ENCODE peak calls at places on chromosomes 2 and 18, in four cellular contexts. V is HepG2, Y is OCI-LY7, W is neural progenitor cell. J is an unnamed sample.

GRCh38 chr18:33804258-33804657 is 226.2 kb downstream of the ASXL3 start:
- DNase-seq in V (no peak), Y (no peak), W (no peak), J (no peak)

GRCh38 chr2:221318751-221319150 is 253.4 kb downstream of the EPHA4 start:
- DNase-seq in V (no peak), Y (no peak), W (no peak), J (no peak)

GRCh38 chr2:159715451-159715850 is 3.1 kb downstream of the MARCHF7 start:
- DNase-seq in V (no peak), Y (no peak), W (no peak), J (no peak)

GRCh38 chr2:238430781-238431180 is 4.1 kb downstream of the ASB1 start:
- DNase-seq in V (no peak), Y (no peak), W (no peak), J (no peak)

GRCh38 chr18:77985486-77985885 is 735.8 kb downstream of the GALR1 start:
- DNase-seq in V (no peak), Y (no peak), W (no peak), J (no peak)

GRCh38 chr2:151576080-151576479 is 158.2 kb downstream of the NEB start:
- DNase-seq in V (no peak), Y (no peak), W (no peak), J (no peak)

GRCh38 chr18:31486165-31486564 is 11.8 kb upstream of the DSG2 start:
- DNase-seq in V (no peak), Y (no peak), W (no peak), J (no peak)

GRCh38 chr18:34773378-34773777 is 63.3 kb downstream of the DTNA start:
- DNase-seq in V (no peak), Y (no peak), W (no peak), J (no peak)

GRCh38 chr2:43328157-43328556 is 101.8 kb upstream of the ZFP36L2 start:
- DNase-seq in V (no peak), Y (no peak), W (no peak), J (no peak)

GRCh38 chr2:161273038-161273760 is 35.0 kb upstream of the PSMD14 start:
- DNase-seq in V (peak; percentile 64), Y (peak; percentile 78), W (peak; percentile 83), J (peak; percentile 80)

GRCh38 chr2:146572598-146572997 is 1272.2 kb upstream of the ACVR2A start:
- DNase-seq in V (no peak), Y (no peak), W (no peak), J (no peak)

GRCh38 chr2:181892795-181893435 is 1.4 kb downstream of the ITPRID2 start:
- DNase-seq in V (peak; percentile 69), Y (no peak), W (no peak), J (no peak)

GRCh38 chr2:90069290-90069894 is 1377.9 kb downstream of the RPIA start:
- DNase-seq in V (peak; percentile 40), Y (peak; percentile 76), W (no peak), J (peak; percentile 22)

GRCh38 chr2:190979906-190980629 is 33.9 kb downstream of the STAT1 start:
- DNase-seq in V (no peak), Y (no peak), W (no peak), J (no peak)

GRCh38 chr2:94979406-94980375 is 45.8 kb upstream of the MAL start:
- DNase-seq in V (no peak), Y (no peak), W (no peak), J (no peak)

GRCh38 chr2:199336546-199336945 is 121.2 kb downstream of the SATB2 start:
- DNase-seq in V (no peak), Y (no peak), W (no peak), J (no peak)

GRCh38 chr2:116517936-116518335 is 1296.6 kb upstream of the DDX18 start:
- DNase-seq in V (no peak), Y (no peak), W (no peak), J (no peak)

GRCh38 chr2:221104391-221104811 is 467.7 kb downstream of the EPHA4 start:
- DNase-seq in V (no peak), Y (no peak), W (peak; percentile 36), J (peak; percentile 37)

GRCh38 chr2:239584986-239585385 is 184.2 kb upstream of the HDAC4 start:
- DNase-seq in V (no peak), Y (no peak), W (no peak), J (no peak)

GRCh38 chr2:138689705-138690104 is 90.5 kb downstream of the NXPH2 start:
- DNase-seq in V (no peak), Y (no peak), W (no peak), J (peak; percentile 33)

GRCh38 chr2:58896600-58896999 is 655.5 kb upstream of the FANCL start:
- DNase-seq in V (no peak), Y (no peak), W (no peak), J (no peak)

GRCh38 chr18:61606068-61606660 is 272.9 kb downstream of the CDH20 start:
- DNase-seq in V (no peak), Y (no peak), W (peak; percentile 94), J (no peak)

GRCh38 chr2:69465513-69466456 is 28.6 kb upstream of the NFU1 start:
- DNase-seq in V (no peak), Y (no peak), W (no peak), J (no peak)

GRCh38 chr2:178275600-178275999 is 81.3 kb downstream of the OSBPL6 start:
- DNase-seq in V (no peak), Y (no peak), W (no peak), J (no peak)

GRCh38 chr2:221675509-221675908 is 103.4 kb upstream of the EPHA4 start:
- DNase-seq in V (no peak), Y (no peak), W (no peak), J (no peak)

GRCh38 chr18:58218111-58218510 is 174.1 kb downstream of the NEDD4L start:
- DNase-seq in V (no peak), Y (no peak), W (no peak), J (no peak)

GRCh38 chr2:120894936-120895335 is 159.3 kb downstream of the GLI2 start:
- DNase-seq in V (no peak), Y (no peak), W (no peak), J (no peak)

GRCh38 chr2:120910069-120910468 is 174.4 kb downstream of the GLI2 start:
- DNase-seq in V (no peak), Y (no peak), W (no peak), J (no peak)

GRCh38 chr2:71558300-71559051 is 105.1 kb downstream of the DYSF start:
- DNase-seq in V (no peak), Y (no peak), W (no peak), J (no peak)

GRCh38 chr18:52667388-52667787 is 327.4 kb downstream of the DCC start:
- DNase-seq in V (no peak), Y (no peak), W (peak; percentile 21), J (no peak)

GRCh38 chr2:192218347-192218746 is 23.6 kb upstream of the TMEFF2 start:
- DNase-seq in V (no peak), Y (no peak), W (no peak), J (no peak)

GRCh38 chr2:109218087-109218791 is 89.2 kb downstream of the SH3RF3 start:
- DNase-seq in V (peak; percentile 78), Y (no peak), W (no peak), J (peak; percentile 83)

GRCh38 chr18:24560511-24560981 is 100.1 kb downstream of the HRH4 start:
- DNase-seq in V (no peak), Y (no peak), W (peak; percentile 45), J (no peak)

GRCh38 chr18:14999085-14999975 is 251.4 kb downstream of the ANKRD30B start:
- DNase-seq in V (no peak), Y (no peak), W (no peak), J (no peak)
- H3K4me3 ChIP-seq in V (no peak overlapping the region), Y (no peak overlapping the region), W (no peak overlapping the region), J (no peak overlapping the region)

DNA sequence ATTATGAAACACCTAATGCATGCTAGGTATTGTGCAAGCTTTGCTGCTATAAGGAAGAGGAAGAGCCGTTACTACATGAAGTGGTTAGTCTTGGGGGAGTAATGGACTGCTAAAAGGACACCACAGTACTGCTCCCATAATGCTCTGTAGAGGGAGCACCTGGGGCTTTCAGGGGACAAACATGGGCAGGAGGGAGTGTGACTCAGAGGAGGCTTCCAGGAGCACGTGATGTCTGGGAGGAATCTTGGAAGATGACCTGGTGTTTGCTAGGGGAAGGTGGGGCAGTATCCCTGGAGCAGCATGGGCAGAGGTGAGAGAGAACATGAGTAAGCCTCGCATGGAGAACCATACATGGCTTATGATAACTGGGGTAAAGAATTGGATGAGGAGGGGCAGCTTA is 18.8 kb downstream of the MAPK4 start:
- DNase-seq in V (no peak), Y (no peak), W (no peak), J (no peak)
- TF ChIP-seq CTCF in V (no peak), Y (no peak), W (no peak), J (no peak)

GRCh38 chr18:76620326-76620813 is 125.3 kb upstream of the ZNF516 start:
- DNase-seq in V (no peak), Y (peak; percentile 24), W (peak; percentile 87), J (peak; percentile 76)
- H3K4me3 ChIP-seq in V (no peak overlapping the region), Y (no peak overlapping the region), W (peak overlapping the region; percentile 32), J (no peak overlapping the region)

GRCh38 chr18:11398625-11399024 is 210.8 kb upstream of the SLC35G4 start:
- DNase-seq in V (no peak), Y (no peak), W (no peak), J (no peak)
- TF ChIP-seq CTCF in V (no peak), Y (peak; percentile 67), W (peak; percentile 49), J (peak; percentile 18)

GRCh38 chr2:148875387-148876051 is 492 bp downstream of the KIF5C start:
- DNase-seq in V (no peak), Y (peak; percentile 60), W (no peak), J (no peak)
- H3K4me3 ChIP-seq in V (no peak overlapping the region), Y (peak overlapping the region; percentile 74), W (peak overlapping the region; percentile 69), J (peak overlapping the region; percentile 57)

DNA sequence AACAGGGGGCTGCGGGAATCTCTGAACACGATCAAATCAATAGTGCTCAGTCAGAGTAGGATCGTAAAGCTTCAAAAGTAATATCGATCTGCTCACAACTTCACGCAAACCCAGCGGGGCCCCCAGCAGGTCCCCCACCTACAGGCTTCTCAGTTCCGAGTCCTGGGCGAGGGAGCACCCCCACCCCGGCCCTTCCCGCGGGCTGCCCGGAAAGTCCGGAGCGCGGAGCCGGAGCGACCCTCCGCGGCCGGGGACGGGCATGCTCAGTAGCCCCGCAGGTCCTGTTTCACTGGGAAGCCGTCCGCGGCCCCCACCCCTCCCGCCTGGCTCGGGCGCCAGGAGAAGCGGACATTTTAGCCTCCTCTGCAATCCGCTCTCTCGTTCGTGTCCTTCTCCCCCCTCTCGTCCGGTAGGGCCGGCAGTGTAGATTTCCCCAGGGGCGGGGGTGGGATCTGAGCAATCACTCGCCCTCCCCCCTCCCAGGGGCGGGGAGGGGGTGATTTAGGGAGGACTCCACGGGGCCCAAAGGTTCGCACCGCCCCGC is 3.3 kb upstream of the SPRED2 start:
- DNase-seq in V (peak; percentile 76), Y (peak; percentile 83), W (peak; percentile 93), J (peak; percentile 65)
- TF ChIP-seq CTCF in V (peak; percentile 69), Y (peak; percentile 49), W (no peak), J (no peak)

DNA sequence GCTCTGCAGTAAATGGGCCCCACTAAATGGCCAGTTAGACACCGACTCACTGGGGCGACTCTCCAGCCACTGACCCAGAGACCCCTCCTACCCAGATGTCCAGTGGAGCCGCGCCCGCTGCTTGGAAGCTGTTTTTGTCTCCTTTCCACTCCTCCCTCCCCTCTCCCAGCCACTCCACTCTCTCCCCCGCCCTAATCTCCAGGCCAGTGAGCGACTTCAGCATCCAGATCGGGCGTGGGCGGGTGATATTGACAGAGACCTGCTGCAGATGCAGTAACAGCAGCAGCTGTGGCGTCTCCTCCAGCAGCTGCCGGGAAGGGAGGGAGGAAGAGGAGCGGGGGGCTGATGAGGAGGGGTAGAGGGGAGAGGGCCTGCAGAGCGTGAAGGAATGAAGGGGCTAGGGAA is at the start of gene SCN7A:
- DNase-seq in V (no peak), Y (no peak), W (peak; percentile 87), J (no peak)
- H3K4me3 ChIP-seq in V (no peak within 1 kb of the TSS), Y (no peak within 1 kb of the TSS), W (peak within 1 kb of the TSS; percentile 50), J (no peak within 1 kb of the TSS)

GRCh38 chr2:10647886-10648605 is 41.7 kb downstream of the NOL10 start:
- DNase-seq in V (no peak), Y (no peak), W (no peak), J (no peak)
- TF ChIP-seq CTCF in V (no peak), Y (no peak), W (no peak), J (no peak)